ENCODE peak calls at places on chromosomes 4 and X, in seven cellular contexts. X is HFF-Myc; J is stimulated activated CD4-positive, alpha-beta T cell treated with anti-CD3 and anti-CD28 coated beads, Interleukin-4, amount 100 ng/mL, for 4 hours; S is cardiac muscle cell; O is CD8-positive, alpha-beta memory T cell; H is fibroblast of lung; L is naive thymus-derived CD8-positive, alpha-beta T cell. B is an unnamed sample.

GRCh38 chrX:9665113-9665512 is 100.5 kb downstream of the GPR143 start:
- DNase-seq in X (no peak), J (no peak), S (no peak), O (no peak), H (no peak), L (no peak), B (no peak)

GRCh38 chr4:148454835-148455234 is 12.6 kb upstream of the NR3C2 start:
- DNase-seq in X (no peak), J (no peak), S (no peak), O (no peak), H (peak), L (no peak), B (no peak)

GRCh38 chrX:3295731-3296130 is 50.7 kb downstream of the MXRA5 start:
- DNase-seq in X (no peak), J (no peak), S (peak), O (no peak), H (peak), L (no peak), B (no peak)

GRCh38 chrX:5431823-5432222 is 796.8 kb downstream of the NLGN4X start:
- DNase-seq in X (no peak), J (no peak), S (no peak), O (no peak), H (no peak), L (no peak), B (no peak)

GRCh38 chr4:116668190-116668589 is 417.2 kb downstream of the TRAM1L1 start:
- DNase-seq in X (no peak), J (no peak), S (no peak), O (no peak), H (no peak), L (no peak), B (no peak)

GRCh38 chr4:39823193-39823592 is 125.3 kb downstream of the UBE2K start:
- DNase-seq in X (no peak), J (no peak), S (no peak), O (no peak), H (peak), L (no peak), B (no peak)

GRCh38 chrX:107324493-107325310 is 118.3 kb downstream of the DNAAF6 start:
- DNase-seq in X (no peak), J (no peak), S (peak), O (no peak), H (peak), L (no peak), B (no peak)

GRCh38 chr4:159107203-159107921 is 4.5 kb downstream of the RAPGEF2 start:
- DNase-seq in X (no peak), J (no peak), S (no peak), O (no peak), H (peak), L (no peak), B (no peak)

GRCh38 chr4:98482847-98483806 is 175.3 kb downstream of the TSPAN5 start:
- DNase-seq in X (no peak), J (peak), S (no peak), O (no peak), H (peak), L (no peak), B (no peak)

GRCh38 chr4:139282375-139283075 is 2.5 kb upstream of the MGARP start:
- DNase-seq in X (no peak), J (no peak), S (no peak), O (no peak), H (peak), L (no peak), B (no peak)

GRCh38 chr4:7134737-7135388 is 57.5 kb upstream of the SORCS2 start:
- DNase-seq in X (peak), J (no peak), S (no peak), O (no peak), H (peak), L (no peak), B (peak)

GRCh38 chr4:185634066-185634652 is 98.9 kb upstream of the PDLIM3 start:
- DNase-seq in X (peak), J (no peak), S (no peak), O (no peak), H (no peak), L (no peak), B (no peak)

GRCh38 chrX:40778861-40779575 is 43.7 kb upstream of the MED14 start:
- DNase-seq in X (no peak), J (no peak), S (no peak), O (no peak), H (peak), L (no peak), B (no peak)

GRCh38 chrX:10755477-10756334 is 135.3 kb upstream of the MID1 start:
- DNase-seq in X (peak), J (no peak), S (peak), O (no peak), H (peak), L (no peak), B (no peak)

GRCh38 chrX:47991263-47992092 is 12.3 kb downstream of the ZNF182 start:
- DNase-seq in X (no peak), J (no peak), S (no peak), O (no peak), H (peak), L (no peak), B (no peak)

GRCh38 chrX:10138726-10139125 is 18.0 kb upstream of the CLCN4 start:
- DNase-seq in X (no peak), J (no peak), S (no peak), O (no peak), H (no peak), L (no peak), B (no peak)

GRCh38 chr4:157221895-157222763 is 1.6 kb downstream of the GRIA2 start:
- DNase-seq in X (no peak), J (no peak), S (peak), O (no peak), H (peak), L (no peak), B (no peak)

GRCh38 chr4:169124661-169125060 is 114.6 kb upstream of the CBR4 start:
- DNase-seq in X (no peak), J (no peak), S (no peak), O (no peak), H (no peak), L (no peak), B (no peak)

GRCh38 chr4:132691668-132692067 is 457.4 kb upstream of the PCDH10 start:
- DNase-seq in X (no peak), J (no peak), S (no peak), O (no peak), H (peak), L (no peak), B (no peak)

B was measured in GOT3.